ENCODE peak calls at places on chromosomes 11 and 22, in ten cellular contexts. B is activated CD4-positive, alpha-beta T cell treated with anti-CD3 and anti-CD28 coated beads, Interleukin-2, amount 50 U/mL, for 48 hours; M is NCI-H146; Y is brain microvascular endothelial cell; P is epithelial cell of prostate; R is T-helper 2 cell; S is fibroblast of the conjunctiva; X is cardiac muscle cell; I is activated T-cell treated with anti-CD3 and anti-CD28 coated beads, Interleukin-2, amount 50 U/mL, for 24 hours; Q is Right ventricle myocardium superior. L is an unnamed sample.

GRCh38 chr22:22916952-22917290 is 29.3 kb downstream of the IGLL5 start:
- DNase-seq in B (no peak), M (no peak), Y (no peak), P (no peak), R (no peak), S (no peak), X (no peak), I (no peak), Q (no peak), L (no peak)

GRCh38 chr11:116642902-116643301 is 129.9 kb downstream of the BUD13 start:
- DNase-seq in B (no peak), M (no peak), Y (no peak), P (no peak), R (no peak), S (no peak), X (no peak), I (no peak), Q (no peak), L (no peak)

GRCh38 chr11:1484716-1485503 is 1.7 kb downstream of the MOB2 start:
- DNase-seq in B (no peak), M (no peak), Y (no peak), P (no peak), R (no peak), S (no peak), X (no peak), I (no peak), Q (peak), L (peak)

GRCh38 chr11:117908959-117909610 is 20.1 kb downstream of the TMPRSS13 start:
- DNase-seq in B (no peak), M (no peak), Y (no peak), P (no peak), R (no peak), S (no peak), X (no peak), I (peak), Q (no peak), L (no peak)

GRCh38 chr11:111514216-111515031 is at the start of gene HOATZ:
- DNase-seq in B (no peak), M (peak), Y (no peak), P (no peak), R (peak), S (no peak), X (peak), I (peak), Q (no peak), L (peak)

GRCh38 chr11:113689711-113690618 is 16.1 kb downstream of the TMPRSS5 start:
- DNase-seq in B (no peak), M (no peak), Y (no peak), P (no peak), R (no peak), S (no peak), X (no peak), I (no peak), Q (no peak), L (no peak)

GRCh38 chr11:45082744-45083543 is 63.5 kb upstream of the PRDM11 start:
- DNase-seq in B (no peak), M (no peak), Y (no peak), P (no peak), R (no peak), S (no peak), X (no peak), I (no peak), Q (no peak), L (no peak)

GRCh38 chr11:110759972-110760381 is 47.7 kb upstream of the ARHGAP20 start:
- DNase-seq in B (no peak), M (no peak), Y (peak), P (peak), R (no peak), S (peak), X (peak), I (no peak), Q (no peak), L (no peak)

GRCh38 chr11:623999-624704 is 603 bp downstream of the CDHR5 start:
- DNase-seq in B (no peak), M (no peak), Y (no peak), P (no peak), R (no peak), S (no peak), X (no peak), I (no peak), Q (no peak), L (no peak)

GRCh38 chr11:75820636-75821035 is 5.6 kb downstream of the UVRAG start:
- DNase-seq in B (no peak), M (no peak), Y (peak), P (no peak), R (no peak), S (no peak), X (peak), I (no peak), Q (no peak), L (no peak)

GRCh38 chr11:124481365-124482323 is 36.1 kb upstream of the OR8B8 start:
- DNase-seq in B (peak), M (no peak), Y (peak), P (no peak), R (peak), S (peak), X (peak), I (no peak), Q (no peak), L (no peak)

GRCh38 chr11:73977856-73978519 is 4.7 kb downstream of the UCP2 start:
- DNase-seq in B (no peak), M (no peak), Y (no peak), P (no peak), R (no peak), S (no peak), X (no peak), I (no peak), Q (peak), L (no peak)

GRCh38 chr22:36528336-36528735 is 630 bp downstream of the EIF3D start:
- DNase-seq in B (peak), M (no peak), Y (no peak), P (no peak), R (peak), S (no peak), X (peak), I (no peak), Q (no peak), L (no peak)

GRCh38 chr11:76658231-76658630 is 12.3 kb downstream of the LRRC32 start:
- DNase-seq in B (no peak), M (no peak), Y (no peak), P (no peak), R (no peak), S (no peak), X (no peak), I (no peak), Q (peak), L (no peak)

GRCh38 chr11:62398011-62398994 is 20.5 kb upstream of the SCGB1A1 start:
- DNase-seq in B (no peak), M (no peak), Y (peak), P (no peak), R (no peak), S (no peak), X (peak), I (no peak), Q (peak), L (no peak)

GRCh38 chr11:122834065-122834464 is 4.2 kb upstream of the CRTAM start:
- DNase-seq in B (no peak), M (no peak), Y (no peak), P (no peak), R (no peak), S (no peak), X (no peak), I (no peak), Q (no peak), L (no peak)

GRCh38 chr22:43060213-43060612 is 29.0 kb downstream of the TTLL1 start:
- DNase-seq in B (peak), M (peak), Y (no peak), P (no peak), R (peak), S (no peak), X (peak), I (peak), Q (no peak), L (peak)

GRCh38 chr11:57667065-57667714 is 724 bp upstream of the ZDHHC5 start:
- DNase-seq in B (peak), M (peak), Y (peak), P (peak), R (peak), S (peak), X (peak), I (peak), Q (peak), L (no peak)

GRCh38 chr11:64544616-64545296 is 46.3 kb upstream of the SLC22A12 start:
- DNase-seq in B (no peak), M (no peak), Y (no peak), P (no peak), R (no peak), S (no peak), X (no peak), I (no peak), Q (no peak), L (no peak)

GRCh38 chr22:21948824-21949568 is 3.7 kb downstream of the PPM1F start:
- DNase-seq in B (no peak), M (no peak), Y (no peak), P (no peak), R (no peak), S (no peak), X (no peak), I (no peak), Q (no peak), L (no peak)

GRCh38 chr11:111975076-111975806 is 38.1 kb downstream of the DIXDC1 start:
- DNase-seq in B (no peak), M (peak), Y (no peak), P (no peak), R (no peak), S (no peak), X (no peak), I (no peak), Q (peak), L (no peak)

GRCh38 chr11:108895579-108896480 is 231.0 kb downstream of the DDX10 start:
- DNase-seq in B (no peak), M (no peak), Y (no peak), P (no peak), R (no peak), S (no peak), X (peak), I (no peak), Q (no peak), L (no peak)

GRCh38 chr11:20226936-20227335 is 66.7 kb upstream of the DBX1 start:
- DNase-seq in B (no peak), M (no peak), Y (peak), P (no peak), R (no peak), S (no peak), X (no peak), I (no peak), Q (no peak), L (no peak)

GRCh38 chr11:31246451-31247165 is 122.9 kb downstream of the DCDC1 start:
- DNase-seq in B (no peak), M (no peak), Y (no peak), P (no peak), R (no peak), S (no peak), X (peak), I (no peak), Q (peak), L (no peak)

GRCh38 chr11:92296138-92296515 is 71.5 kb downstream of the FAT3 start:
- DNase-seq in B (no peak), M (no peak), Y (peak), P (no peak), R (no peak), S (no peak), X (peak), I (no peak), Q (no peak), L (no peak)

GRCh38 chr22:17164392-17165024 is 5.4 kb upstream of the HDHD5 start:
- DNase-seq in B (no peak), M (no peak), Y (no peak), P (no peak), R (no peak), S (no peak), X (no peak), I (no peak), Q (no peak), L (no peak)

L was measured in naive thymus-derived CD8-positive, alpha-beta T cell.